ENCODE peak calls at places on chromosomes 12 and 14, in ten cellular contexts. Q, D, W, O, C, V, R, A, T and L are unnamed samples.

GRCh38 chr12:10331642-10332239 is 24.1 kb downstream of the KLRD1 start:
- DNase-seq in Q (no peak), D (peak; percentile 12), W (peak; percentile 44), O (no peak), C (no peak), V (peak; percentile 61), R (no peak), A (no peak), T (peak; percentile 48), L (peak; percentile 20)

GRCh38 chr14:60777856-60778578 is 43.5 kb downstream of the MNAT1 start:
- DNase-seq in Q (no peak), D (no peak), W (peak; percentile 97), O (no peak), C (no peak), V (no peak), R (no peak), A (no peak), T (no peak), L (no peak)

GRCh38 chr12:12549426-12549825 is 13.2 kb downstream of the DUSP16 start:
- DNase-seq in Q (no peak), D (no peak), W (no peak), O (no peak), C (no peak), V (no peak), R (no peak), A (no peak), T (no peak), L (no peak)

GRCh38 chr14:79600406-79600805 is 610.9 kb downstream of the DIO2 start:
- DNase-seq in Q (no peak), D (no peak), W (no peak), O (no peak), C (no peak), V (no peak), R (no peak), A (no peak), T (no peak), L (no peak)

GRCh38 chr12:58608711-58609110 is 311.6 kb downstream of the LRIG3 start:
- DNase-seq in Q (no peak), D (no peak), W (peak; percentile 64), O (no peak), C (no peak), V (no peak), R (no peak), A (no peak), T (no peak), L (no peak)

GRCh38 chr14:28754209-28754985 is 12.2 kb upstream of the FOXG1 start:
- DNase-seq in Q (no peak), D (no peak), W (peak; percentile 29), O (peak; percentile 68), C (no peak), V (peak; percentile 65), R (no peak), A (no peak), T (peak; percentile 81), L (no peak)

GRCh38 chr14:102320033-102320660 is 601 bp downstream of the ZNF839 start:
- DNase-seq in Q (no peak), D (peak; percentile 23), W (peak; percentile 62), O (peak; percentile 24), C (peak; percentile 53), V (peak; percentile 68), R (peak; percentile 49), A (no peak), T (peak; percentile 72), L (peak; percentile 44)

GRCh38 chr14:55019968-55020554 is 6.8 kb downstream of the WDHD1 start:
- DNase-seq in Q (no peak), D (no peak), W (peak; percentile 44), O (no peak), C (no peak), V (no peak), R (no peak), A (no peak), T (no peak), L (no peak)

GRCh38 chr12:93376436-93377251 is 1.1 kb upstream of the NUDT4 start:
- DNase-seq in Q (no peak), D (no peak), W (peak; percentile 16), O (peak; percentile 16), C (no peak), V (peak; percentile 82), R (no peak), A (no peak), T (peak; percentile 88), L (no peak)

GRCh38 chr14:21268612-21269251 is 510 bp downstream of the HNRNPC start:
- DNase-seq in Q (no peak), D (peak; percentile 54), W (peak; percentile 63), O (peak; percentile 61), C (peak; percentile 47), V (peak; percentile 62), R (peak; percentile 30), A (no peak), T (no peak), L (peak; percentile 44)

GRCh38 chr12:68176252-68176651 is 16.7 kb upstream of the IFNG start:
- DNase-seq in Q (no peak), D (no peak), W (peak; percentile 13), O (no peak), C (no peak), V (no peak), R (no peak), A (no peak), T (no peak), L (no peak)

GRCh38 chr12:96356831-96357230 is 43.4 kb downstream of the CDK17 start:
- DNase-seq in Q (no peak), D (no peak), W (no peak), O (no peak), C (no peak), V (no peak), R (no peak), A (no peak), T (no peak), L (no peak)

GRCh38 chr12:94140556-94140955 is 7.8 kb upstream of the PLXNC1 start:
- DNase-seq in Q (no peak), D (no peak), W (no peak), O (no peak), C (no peak), V (peak; percentile 28), R (peak; percentile 28), A (peak; percentile 83), T (peak; percentile 93), L (no peak)

GRCh38 chr12:58819345-58819744 is 101.0 kb downstream of the LRIG3 start:
- DNase-seq in Q (no peak), D (no peak), W (no peak), O (no peak), C (no peak), V (no peak), R (no peak), A (peak; percentile 26), T (no peak), L (no peak)

GRCh38 chr14:31419179-31420012 is 954 bp downstream of the HEATR5A start:
- DNase-seq in Q (no peak), D (no peak), W (peak; percentile 52), O (no peak), C (no peak), V (no peak), R (no peak), A (no peak), T (no peak), L (peak; percentile 7)

GRCh38 chr14:55705651-55706340 is 125.8 kb downstream of the KTN1 start:
- DNase-seq in Q (peak; percentile 64), D (peak; percentile 65), W (peak; percentile 20), O (no peak), C (no peak), V (no peak), R (peak; percentile 76), A (peak; percentile 78), T (no peak), L (no peak)

GRCh38 chr12:119179335-119180021 is 747 bp downstream of the HSPB8 start:
- DNase-seq in Q (no peak), D (peak; percentile 26), W (peak; percentile 79), O (peak; percentile 35), C (no peak), V (peak; percentile 89), R (peak; percentile 58), A (peak; percentile 60), T (peak; percentile 94), L (no peak)

GRCh38 chr12:21940972-21941521 is at the start of gene ABCC9:
- DNase-seq in Q (no peak), D (peak; percentile 30), W (peak; percentile 38), O (peak; percentile 40), C (no peak), V (peak; percentile 60), R (peak; percentile 28), A (peak; percentile 76), T (peak; percentile 87), L (no peak)

GRCh38 chr12:133181238-133181959 is at the start of gene ZNF268:
- DNase-seq in Q (peak; percentile 88), D (peak; percentile 82), W (peak; percentile 85), O (peak; percentile 93), C (peak; percentile 87), V (peak; percentile 95), R (peak; percentile 94), A (peak; percentile 92), T (peak; percentile 99), L (peak; percentile 86)
- H3K9me3 ChIP-seq in Q (peaks cover 41% of the 10 kb centered on the region), D (no peaks in the 10 kb centered on the region), W (no peaks in the 10 kb centered on the region), O (peaks cover 81% of the 10 kb centered on the region), C (peaks cover 49% of the 10 kb centered on the region), V (no peaks in the 10 kb centered on the region), R (peaks cover 5% of the 10 kb centered on the region), A (peaks cover 87% of the 10 kb centered on the region), T (peaks cover 86% of the 10 kb centered on the region), L (peaks cover 25% of the 10 kb centered on the region)

DNA sequence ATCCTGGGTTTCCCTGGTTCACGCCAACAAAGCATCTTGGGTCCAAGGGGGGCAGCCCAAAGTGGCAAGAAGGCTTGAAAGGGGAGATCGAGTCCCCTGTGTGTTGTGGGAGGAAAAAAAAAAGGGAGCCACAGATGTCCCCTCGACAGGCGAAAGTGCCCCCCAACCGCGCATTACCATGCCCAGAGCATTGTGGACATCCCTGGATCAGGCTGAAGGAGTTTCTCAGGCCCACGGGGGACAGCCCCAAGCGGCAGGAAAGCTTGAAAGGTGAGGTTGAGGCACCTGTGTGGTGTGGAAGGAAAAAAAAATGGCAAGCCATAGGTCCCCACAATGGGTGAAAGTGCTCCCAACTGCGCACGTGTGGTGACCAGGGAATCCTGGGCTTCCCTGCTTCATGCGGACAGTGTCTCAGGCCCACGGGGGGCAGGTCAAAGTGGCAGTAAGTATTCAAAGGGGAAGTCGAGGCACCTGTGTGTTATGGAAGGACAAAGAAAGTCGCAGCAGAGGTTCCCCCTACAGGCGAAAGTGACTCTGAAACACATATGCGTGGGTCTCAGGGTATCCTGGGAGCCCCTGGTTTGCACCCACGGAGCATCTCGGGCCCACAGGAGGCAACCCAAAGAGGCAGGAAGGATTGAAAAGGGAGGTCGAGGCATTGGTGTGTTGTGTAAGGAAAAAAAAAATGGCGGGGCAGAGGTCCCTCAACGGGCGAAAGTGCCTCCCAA is 580.1 kb downstream of the ALG10 start:
- DNase-seq in Q (no peak), D (no peak), W (no peak), O (no peak), C (no peak), V (no peak), R (no peak), A (peak; percentile 47), T (no peak), L (no peak)
- H3K9me3 ChIP-seq in Q (peaks cover 89% of the 10 kb centered on the region), D (no peaks in the 10 kb centered on the region), W (no peaks in the 10 kb centered on the region), O (peaks cover 95% of the 10 kb centered on the region), C (peaks cover 50% of the 10 kb centered on the region), V (no peaks in the 10 kb centered on the region), R (peaks cover 29% of the 10 kb centered on the region), A (peaks cover 100% of the 10 kb centered on the region), T (peaks cover 46% of the 10 kb centered on the region), L (no peaks in the 10 kb centered on the region)

GRCh38 chr12:14607561-14607960 is 39.9 kb upstream of the PLBD1 start:
- DNase-seq in Q (no peak), D (no peak), W (no peak), O (no peak), C (no peak), V (no peak), R (no peak), A (no peak), T (no peak), L (no peak)
- H3K9me3 ChIP-seq in Q (peaks cover 5% of the 10 kb centered on the region), D (no peaks in the 10 kb centered on the region), W (no peaks in the 10 kb centered on the region), O (peaks cover 72% of the 10 kb centered on the region), C (peaks cover 18% of the 10 kb centered on the region), V (no peaks in the 10 kb centered on the region), R (no peaks in the 10 kb centered on the region), A (peaks cover 71% of the 10 kb centered on the region), T (peaks cover 21% of the 10 kb centered on the region), L (peaks cover 5% of the 10 kb centered on the region)

GRCh38 chr12:126734738-126735137 is 1532.2 kb upstream of the TMEM132C start:
- DNase-seq in Q (no peak), D (no peak), W (no peak), O (no peak), C (no peak), V (no peak), R (no peak), A (no peak), T (peak; percentile 61), L (no peak)
- H3K9me3 ChIP-seq in Q (no peaks in the 10 kb centered on the region), D (no peaks in the 10 kb centered on the region), W (no peaks in the 10 kb centered on the region), O (no peaks in the 10 kb centered on the region), C (no peaks in the 10 kb centered on the region), V (no peaks in the 10 kb centered on the region), R (no peaks in the 10 kb centered on the region), A (no peaks in the 10 kb centered on the region), T (peaks cover 6% of the 10 kb centered on the region), L (no peaks in the 10 kb centered on the region)